ENCODE peak calls at places on chromosomes 16 and 17, in seven cellular contexts. K is GM23338, A is colonic mucosa, O is tibial artery, S is heart right ventricle, Q is lung, X is cardiac muscle cell. M is an unnamed sample. For H3K27me3, the result is how much of the 10 kb centered on the place peaks cover.

GRCh38 chr16:68756250-68757051 is 19.4 kb downstream of the CDH1 start:
- DNase-seq in O (no peak), S (no peak), Q (peak), K (no peak), A (peak), X (no peak), M (no peak)

GRCh38 chr16:72195609-72196008 is 23.7 kb upstream of the PMFBP1 start:
- DNase-seq in A (no peak), S (no peak), Q (no peak), O (no peak), K (peak), X (peak), M (no peak)

GRCh38 chr17:47694818-47695663 is 1.1 kb downstream of the TBKBP1 start:
- DNase-seq in A (peak), Q (peak), X (peak), K (peak), O (peak), S (peak), M (no peak)

GRCh38 chr16:30786115-30786935 is 680 bp downstream of the ZNF629 start:
- DNase-seq in O (no peak), A (peak), X (peak), K (peak), S (no peak), Q (no peak), M (no peak)

GRCh38 chr17:32915108-32915700 is 12.7 kb upstream of the TMEM98 start:
- DNase-seq in S (no peak), A (peak), O (no peak), Q (peak), X (no peak), K (no peak), M (no peak)

GRCh38 chr17:2697611-2698162 is 13.9 kb downstream of the CLUH start:
- DNase-seq in K (no peak), A (no peak), Q (no peak), X (no peak), O (peak), S (no peak), M (no peak)

GRCh38 chr17:29036584-29036983 is 6.4 kb upstream of the PIPOX start:
- DNase-seq in S (no peak), A (no peak), X (no peak), O (no peak), K (no peak), Q (no peak), M (no peak)

GRCh38 chr16:20792216-20792615 is 14.1 kb downstream of the ERI2 start:
- DNase-seq in O (no peak), A (no peak), S (no peak), X (no peak), Q (no peak), K (no peak), M (no peak)

GRCh38 chr16:23836404-23837291 is 865 bp downstream of the PRKCB start:
- DNase-seq in O (no peak), S (no peak), Q (peak), K (peak), A (peak), X (peak), M (peak)

GRCh38 chr16:11107781-11108465 is 148.1 kb downstream of the SOCS1 start:
- DNase-seq in A (no peak), X (no peak), K (no peak), O (no peak), S (no peak), Q (no peak), M (no peak)

GRCh38 chr17:27595208-27595607 is 35.8 kb upstream of the LGALS9 start:
- DNase-seq in Q (no peak), X (no peak), K (no peak), S (no peak), O (no peak), A (no peak), M (no peak)

GRCh38 chr16:69833357-69833781 is 71.2 kb downstream of the WWP2 start:
- DNase-seq in Q (no peak), S (no peak), A (no peak), X (no peak), K (no peak), O (no peak), M (no peak)

GRCh38 chr16:72658888-72659717 is 388.8 kb downstream of the ZFHX3 start:
- DNase-seq in O (no peak), K (no peak), X (no peak), A (no peak), Q (no peak), S (no peak), M (no peak)

GRCh38 chr17:66951605-66951953 is 12.9 kb upstream of the CACNG4 start:
- DNase-seq in K (peak), Q (no peak), O (no peak), A (no peak), X (no peak), S (no peak), M (no peak)

GRCh38 chr16:75364286-75364791 is 69.0 kb downstream of the CFDP1 start:
- DNase-seq in K (no peak), Q (no peak), S (no peak), A (no peak), O (no peak), X (no peak), M (no peak)

GRCh38 chr16:14401839-14402115 is 228.3 kb downstream of the PARN start:
- DNase-seq in S (no peak), X (no peak), K (no peak), O (peak), A (no peak), Q (no peak), M (no peak)

DNA sequence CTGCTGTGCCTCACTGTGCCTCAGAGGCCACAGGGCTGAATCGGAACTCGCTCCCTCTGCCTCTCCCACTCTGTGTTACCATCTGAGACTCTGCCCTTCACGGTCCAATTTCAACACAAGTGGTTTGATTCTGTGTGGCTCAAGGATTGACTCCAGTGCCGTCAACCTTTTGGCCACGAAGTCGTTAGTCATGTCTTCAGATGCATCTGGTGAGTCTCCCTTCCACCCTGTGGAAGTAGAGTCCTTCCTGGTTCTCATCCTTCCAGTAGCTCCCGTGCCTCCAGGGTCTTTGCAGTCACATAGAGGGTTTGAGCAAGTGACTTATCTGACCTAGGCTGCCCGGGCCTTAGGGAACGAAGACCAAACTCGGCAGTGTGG is 51.2 kb downstream of the PGS1 start:
- DNase-seq in A (no peak), K (no peak), O (no peak), X (no peak), S (no peak), Q (no peak), M (no peak)
- TF ChIP-seq CTCF in A (no peak), K (no peak), O (no peak), X (no peak), S (no peak), Q (no peak), M (no peak)

GRCh38 chr17:50935201-50936124 is 69.3 kb upstream of the TOB1 start:
- DNase-seq in X (no peak), A (no peak), S (peak), K (no peak), Q (peak), O (peak), M (no peak)
- H3K27ac ChIP-seq in X (peak), A (no peak), S (peak), K (no peak), Q (peak), O (peak), M (no peak)

DNA sequence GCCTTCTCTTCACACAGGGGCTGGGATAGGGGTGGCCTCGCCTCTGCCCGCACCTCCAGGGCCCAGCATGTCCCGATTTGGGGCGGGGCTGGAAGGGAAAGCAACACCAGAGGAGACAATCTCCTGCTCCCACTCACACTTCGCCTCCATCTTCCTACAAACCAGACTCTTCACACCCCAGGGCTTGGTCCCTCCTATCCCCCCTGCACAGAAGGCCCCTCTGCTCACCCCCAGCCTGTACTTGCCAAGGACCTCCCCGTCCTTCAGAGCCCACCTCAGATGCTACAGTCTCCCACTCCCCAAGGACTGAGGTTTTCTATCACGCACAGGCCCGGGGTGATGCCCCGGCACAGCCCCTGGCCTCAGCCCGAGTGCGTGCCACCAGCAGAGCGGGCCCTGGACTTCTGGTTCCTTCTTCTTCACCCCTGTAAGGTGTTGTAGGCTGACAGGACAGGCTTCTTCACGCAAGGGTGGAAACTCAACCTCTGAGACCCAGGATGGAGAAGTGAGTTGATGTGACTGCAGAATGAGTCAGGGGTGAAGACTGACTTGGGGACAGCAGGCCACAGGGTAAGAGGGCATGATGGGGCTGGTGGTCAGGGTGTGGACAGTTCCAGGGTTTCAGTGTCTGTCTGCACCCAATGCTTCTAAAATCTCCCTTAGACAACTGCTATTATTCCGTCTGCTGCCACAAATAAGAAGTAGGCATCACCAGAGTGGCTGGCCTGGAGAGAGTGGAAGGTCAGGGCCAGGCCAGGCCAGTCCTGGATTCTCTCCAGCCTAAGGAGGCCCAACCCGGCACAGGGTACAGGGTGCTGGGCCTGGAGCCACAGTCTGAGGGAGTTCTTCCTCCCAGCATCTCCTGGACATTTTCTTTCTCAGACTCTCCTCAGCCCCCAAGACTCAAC is 2.5 kb downstream of the ITGAE start:
- DNase-seq in S (no peak), A (no peak), X (no peak), K (no peak), Q (no peak), O (no peak), M (no peak)
- H3K27me3 ChIP-seq in S (under half), A (under half), X (under half), K (under half), Q (under half), O (under half), M (under half)

DNA sequence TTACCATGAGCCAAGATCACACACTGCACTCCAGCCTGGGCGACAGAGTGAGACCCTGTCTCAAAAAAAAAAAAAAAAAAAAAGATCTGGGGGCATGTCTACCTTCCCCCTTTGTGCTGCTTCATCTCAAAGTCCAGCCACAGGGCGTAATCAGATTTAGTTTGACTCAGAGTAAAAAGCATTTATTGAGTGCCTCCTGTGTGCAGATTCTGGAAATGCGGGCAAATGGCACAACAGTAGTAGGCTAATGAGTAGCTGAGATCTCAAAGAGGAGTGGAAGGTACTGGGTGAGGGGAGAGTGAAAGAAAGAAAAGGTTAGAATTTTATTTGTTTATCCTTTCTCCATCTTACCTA is 9.1 kb upstream of the NR1D1 start:
- DNase-seq in K (no peak), S (no peak), X (no peak), A (no peak), O (peak), Q (no peak), M (no peak)
- TF ChIP-seq CTCF in K (peak), S (no peak), X (peak), A (no peak), O (no peak), Q (no peak), M (no peak)

GRCh38 chr16:85428168-85428898 is 184.8 kb upstream of the GSE1 start:
- DNase-seq in K (peak), A (peak), X (no peak), S (no peak), Q (no peak), O (peak), M (peak)
- H3K27ac ChIP-seq in K (no peak), A (no peak), X (no peak), S (no peak), Q (no peak), O (no peak), M (no peak)

GRCh38 chr16:88306411-88306810 is 76.3 kb upstream of the ZNF469 start:
- DNase-seq in S (no peak), X (no peak), O (no peak), Q (no peak), A (no peak), K (no peak), M (no peak)

GRCh38 chr16:88309174-88309904 is 73.4 kb upstream of the ZNF469 start:
- DNase-seq in Q (no peak), S (no peak), X (no peak), A (no peak), O (no peak), K (no peak), M (no peak)

GRCh38 chr16:88306860-88307545 is 75.8 kb upstream of the ZNF469 start:
- DNase-seq in Q (no peak), A (no peak), K (no peak), X (no peak), S (no peak), O (no peak), M (no peak)

GRCh38 chr16:88309905-88310259 is 72.9 kb upstream of the ZNF469 start:
- DNase-seq in A (no peak), O (no peak), Q (no peak), X (no peak), K (no peak), S (no peak), M (no peak)

GRCh38 chr16:88308441-88309173 is 74.2 kb upstream of the ZNF469 start:
- DNase-seq in A (no peak), X (no peak), O (no peak), S (no peak), Q (no peak), K (no peak), M (no peak)
- H3K27me3 ChIP-seq in A (under half), X (under half), O (under half), S (under half), Q (under half), K (under half), M (under half)

GRCh38 chr16:65418435-65418834 is 296.6 kb upstream of the CDH11 start:
- DNase-seq in Q (no peak), K (no peak), S (no peak), A (no peak), X (no peak), O (no peak), M (no peak)

GRCh38 chr16:65414284-65414984 is 292.6 kb upstream of the CDH11 start:
- DNase-seq in K (no peak), Q (no peak), A (no peak), O (no peak), S (no peak), X (no peak), M (no peak)

GRCh38 chr16:65413861-65414260 is 292.0 kb upstream of the CDH11 start:
- DNase-seq in Q (no peak), X (no peak), O (no peak), S (no peak), A (no peak), K (no peak), M (no peak)

GRCh38 chr16:65410801-65411200 is 288.9 kb upstream of the CDH11 start:
- DNase-seq in K (no peak), X (no peak), S (no peak), Q (no peak), A (no peak), O (no peak), M (no peak)

GRCh38 chr16:65415460-65415859 is 293.6 kb upstream of the CDH11 start:
- DNase-seq in S (no peak), K (no peak), A (no peak), X (no peak), O (no peak), Q (no peak), M (no peak)
- TF ChIP-seq CTCF in S (no peak), K (no peak), A (no peak), X (no peak), O (no peak), Q (no peak), M (no peak)